ENCODE peak calls at places on chromosome 11, in nine cellular contexts. F is lower lobe of right lung, D is fibroblast of mammary gland, A is mammary epithelial cell, S is GM23248, L is esophagus squamous epithelium, R is foreskin fibroblast, C is astrocyte of the spinal cord, I is body of pancreas. G is an unnamed sample.

GRCh38 chr11:117145393-117145761 is 1.3 kb downstream of the PAFAH1B2 start:
- DNase-seq in F (no peak), D (peak), A (peak), S (peak), L (no peak), R (peak), C (peak), I (no peak), G (peak)

GRCh38 chr11:12842933-12843636 is 166.0 kb upstream of the RASSF10 start:
- DNase-seq in F (no peak), D (peak), A (peak), S (peak), L (no peak), R (no peak), C (peak), I (no peak), G (peak)

GRCh38 chr11:7910389-7910788 is 20.7 kb downstream of the OR10A6 start:
- DNase-seq in F (no peak), D (no peak), A (no peak), S (no peak), L (no peak), R (no peak), C (no peak), I (no peak), G (peak)

GRCh38 chr11:104256525-104256924 is 92.6 kb upstream of the PDGFD start:
- DNase-seq in F (no peak), D (peak), A (no peak), S (peak), L (no peak), R (no peak), C (peak), I (no peak), G (peak)

GRCh38 chr11:67468509-67468834 is 579 bp downstream of the TMEM134 start:
- DNase-seq in F (no peak), D (no peak), A (no peak), S (no peak), L (no peak), R (no peak), C (peak), I (no peak), G (no peak)

GRCh38 chr11:8271106-8271886 is 7.6 kb upstream of the LMO1 start:
- DNase-seq in F (peak), D (no peak), A (no peak), S (no peak), L (no peak), R (no peak), C (no peak), I (peak), G (no peak)

GRCh38 chr11:55956521-55956920 is 13.2 kb downstream of the OR10AG1 start:
- DNase-seq in F (no peak), D (no peak), A (no peak), S (no peak), L (no peak), R (no peak), C (no peak), I (no peak), G (no peak)

GRCh38 chr11:100438366-100438765 is 248.7 kb upstream of the ARHGAP42 start:
- DNase-seq in F (no peak), D (no peak), A (no peak), S (no peak), L (no peak), R (no peak), C (no peak), I (no peak), G (no peak)

GRCh38 chr11:93444671-93445073 is 98.5 kb downstream of the SMCO4 start:
- DNase-seq in F (no peak), D (peak), A (peak), S (peak), L (no peak), R (no peak), C (peak), I (no peak), G (peak)

GRCh38 chr11:2991477-2992233 is 474 bp downstream of the NAP1L4 start:
- DNase-seq in F (no peak), D (peak), A (peak), S (peak), L (no peak), R (peak), C (peak), I (no peak), G (peak)

GRCh38 chr11:96307748-96308133 is 35.3 kb downstream of the MAML2 start:
- DNase-seq in F (no peak), D (peak), A (peak), S (peak), L (no peak), R (peak), C (peak), I (no peak), G (peak)

GRCh38 chr11:128482512-128483191 is 104.7 kb downstream of the ETS1 start:
- DNase-seq in F (no peak), D (peak), A (no peak), S (peak), L (no peak), R (no peak), C (peak), I (no peak), G (no peak)

GRCh38 chr11:88204353-88204752 is 29.1 kb upstream of the RAB38 start:
- DNase-seq in F (no peak), D (no peak), A (no peak), S (no peak), L (no peak), R (no peak), C (no peak), I (no peak), G (no peak)

GRCh38 chr11:23688835-23689234 is 808.0 kb upstream of the LUZP2 start:
- DNase-seq in F (no peak), D (peak), A (no peak), S (peak), L (no peak), R (peak), C (peak), I (no peak), G (no peak)

GRCh38 chr11:74085542-74085892 is 76.6 kb upstream of the UCP3 start:
- DNase-seq in F (no peak), D (no peak), A (no peak), S (peak), L (no peak), R (no peak), C (no peak), I (no peak), G (peak)

GRCh38 chr11:96278039-96278897 is 64.7 kb downstream of the MAML2 start:
- DNase-seq in F (no peak), D (peak), A (peak), S (peak), L (no peak), R (no peak), C (peak), I (no peak), G (peak)

GRCh38 chr11:30143098-30143705 is 87.6 kb upstream of the FSHB start:
- DNase-seq in F (no peak), D (peak), A (peak), S (peak), L (no peak), R (no peak), C (peak), I (no peak), G (peak)

GRCh38 chr11:9797300-9797699 is 133.4 kb downstream of the SWAP70 start:
- DNase-seq in F (no peak), D (no peak), A (no peak), S (peak), L (no peak), R (no peak), C (no peak), I (no peak), G (no peak)

GRCh38 chr11:133825666-133826065 is 19.6 kb downstream of the SPATA19 start:
- DNase-seq in F (no peak), D (no peak), A (no peak), S (no peak), L (no peak), R (no peak), C (no peak), I (no peak), G (no peak)

GRCh38 chr11:47864910-47865309 is 16.8 kb upstream of the NUP160 start:
- DNase-seq in F (no peak), D (peak), A (no peak), S (peak), L (no peak), R (no peak), C (no peak), I (no peak), G (no peak)

GRCh38 chr11:81655351-81655750 is 1078.3 kb downstream of the FAM181B start:
- DNase-seq in F (no peak), D (no peak), A (no peak), S (no peak), L (no peak), R (no peak), C (peak), I (no peak), G (no peak)

GRCh38 chr11:3857628-3858027 is 2.2 kb downstream of the STIM1 start:
- DNase-seq in F (no peak), D (no peak), A (no peak), S (no peak), L (no peak), R (no peak), C (no peak), I (no peak), G (no peak)

GRCh38 chr11:30113326-30113873 is 96.6 kb upstream of the KCNA4 start:
- DNase-seq in F (no peak), D (no peak), A (no peak), S (no peak), L (no peak), R (no peak), C (no peak), I (no peak), G (peak)

GRCh38 chr11:77193167-77193566 is 65.1 kb downstream of the MYO7A start:
- DNase-seq in F (no peak), D (no peak), A (no peak), S (no peak), L (no peak), R (no peak), C (no peak), I (no peak), G (no peak)

GRCh38 chr11:11135820-11136476 is 217.1 kb downstream of the CSNK2A3 start:
- DNase-seq in F (no peak), D (no peak), A (peak), S (no peak), L (no peak), R (no peak), C (no peak), I (no peak), G (peak)

GRCh38 chr11:72377596-72377995 is 56.7 kb downstream of the CLPB start:
- DNase-seq in F (no peak), D (no peak), A (no peak), S (no peak), L (no peak), R (no peak), C (no peak), I (no peak), G (no peak)

GRCh38 chr11:107337917-107338316 is 119.7 kb downstream of the CWF19L2 start:
- DNase-seq in F (no peak), D (no peak), A (no peak), S (no peak), L (no peak), R (no peak), C (no peak), I (no peak), G (no peak)

GRCh38 chr11:4511846-4512245 is 29.4 kb downstream of the OR52K1 start:
- DNase-seq in F (no peak), D (no peak), A (no peak), S (no peak), L (no peak), R (no peak), C (no peak), I (no peak), G (no peak)

GRCh38 chr11:104700609-104701008 is 197.7 kb downstream of the CASP12 start:
- DNase-seq in F (no peak), D (peak), A (peak), S (peak), L (no peak), R (peak), C (peak), I (no peak), G (peak)

GRCh38 chr11:24617856-24618255 is 121.0 kb downstream of the LUZP2 start:
- DNase-seq in F (no peak), D (no peak), A (no peak), S (no peak), L (no peak), R (no peak), C (no peak), I (no peak), G (peak)

GRCh38 chr11:72704028-72704782 is 30.0 kb upstream of the PDE2A start:
- DNase-seq in F (no peak), D (peak), A (no peak), S (peak), L (no peak), R (no peak), C (no peak), I (no peak), G (no peak)

GRCh38 chr11:67024410-67024809 is 1.5 kb downstream of the SYT12 start:
- DNase-seq in F (no peak), D (no peak), A (peak), S (no peak), L (no peak), R (no peak), C (no peak), I (no peak), G (no peak)

GRCh38 chr11:120563698-120564572 is 52.4 kb downstream of the GRIK4 start:
- DNase-seq in F (no peak), D (no peak), A (no peak), S (no peak), L (no peak), R (no peak), C (peak), I (peak), G (no peak)

GRCh38 chr11:70760416-70761020 is 362.2 kb downstream of the CTTN start:
- DNase-seq in F (no peak), D (no peak), A (no peak), S (no peak), L (no peak), R (no peak), C (no peak), I (no peak), G (peak)

GRCh38 chr11:96341237-96342130 is 1.5 kb downstream of the MAML2 start:
- DNase-seq in F (peak), D (peak), A (peak), S (peak), L (no peak), R (no peak), C (peak), I (peak), G (peak)

GRCh38 chr11:122095950-122096942 is 19.8 kb downstream of the BLID start:
- DNase-seq in F (no peak), D (peak), A (peak), S (peak), L (no peak), R (no peak), C (peak), I (no peak), G (no peak)

GRCh38 chr11:67265633-67266423 is 445 bp upstream of the GRK2 start:
- DNase-seq in F (peak), D (peak), A (peak), S (peak), L (no peak), R (peak), C (no peak), I (peak), G (peak)

GRCh38 chr11:44518968-44519550 is 46.4 kb upstream of the CD82 start:
- DNase-seq in F (no peak), D (no peak), A (no peak), S (no peak), L (no peak), R (no peak), C (no peak), I (no peak), G (no peak)

GRCh38 chr11:68164437-68164836 is 43.2 kb upstream of the CHKA start:
- DNase-seq in F (no peak), D (peak), A (peak), S (peak), L (no peak), R (peak), C (peak), I (no peak), G (peak)

GRCh38 chr11:6531267-6531752 is 34.2 kb downstream of the DNHD1 start:
- DNase-seq in F (no peak), D (peak), A (peak), S (peak), L (no peak), R (peak), C (peak), I (no peak), G (peak)

GRCh38 chr11:6523253-6523652 is 26.2 kb downstream of the DNHD1 start:
- DNase-seq in F (no peak), D (peak), A (peak), S (peak), L (no peak), R (peak), C (peak), I (no peak), G (peak)

GRCh38 chr11:6530848-6531247 is 33.8 kb downstream of the DNHD1 start:
- DNase-seq in F (no peak), D (no peak), A (no peak), S (peak), L (no peak), R (no peak), C (no peak), I (no peak), G (peak)

GRCh38 chr11:6526411-6527135 is 29.5 kb downstream of the DNHD1 start:
- DNase-seq in F (no peak), D (peak), A (no peak), S (peak), L (no peak), R (peak), C (no peak), I (no peak), G (no peak)
- H3K4me3 ChIP-seq in F (no peak), D (no peak), A (no peak), S (no peak), L (no peak), R (no peak), C (no peak), I (no peak), G (no peak)

GRCh38 chr11:78315724-78316123 is 101.9 kb downstream of the GAB2 start:
- DNase-seq in F (no peak), D (no peak), A (no peak), S (no peak), L (no peak), R (no peak), C (no peak), I (no peak), G (no peak)
- H3K4me3 ChIP-seq in F (no peak), D (no peak), A (no peak), S (no peak), L (no peak), R (no peak), C (no peak), I (no peak), G (no peak)

GRCh38 chr11:76076749-76077148 is 129.6 kb downstream of the WNT11 start:
- DNase-seq in F (no peak), D (no peak), A (no peak), S (no peak), L (no peak), R (no peak), C (no peak), I (no peak), G (no peak)

GRCh38 chr11:76075699-76076098 is 130.6 kb downstream of the WNT11 start:
- DNase-seq in F (no peak), D (no peak), A (no peak), S (no peak), L (no peak), R (no peak), C (no peak), I (no peak), G (no peak)

GRCh38 chr11:76077575-76078150 is 128.6 kb downstream of the WNT11 start:
- DNase-seq in F (no peak), D (no peak), A (no peak), S (no peak), L (no peak), R (no peak), C (peak), I (no peak), G (no peak)

GRCh38 chr11:76073716-76074115 is 132.6 kb downstream of the WNT11 start:
- DNase-seq in F (no peak), D (peak), A (no peak), S (peak), L (no peak), R (peak), C (peak), I (no peak), G (no peak)

DNA sequence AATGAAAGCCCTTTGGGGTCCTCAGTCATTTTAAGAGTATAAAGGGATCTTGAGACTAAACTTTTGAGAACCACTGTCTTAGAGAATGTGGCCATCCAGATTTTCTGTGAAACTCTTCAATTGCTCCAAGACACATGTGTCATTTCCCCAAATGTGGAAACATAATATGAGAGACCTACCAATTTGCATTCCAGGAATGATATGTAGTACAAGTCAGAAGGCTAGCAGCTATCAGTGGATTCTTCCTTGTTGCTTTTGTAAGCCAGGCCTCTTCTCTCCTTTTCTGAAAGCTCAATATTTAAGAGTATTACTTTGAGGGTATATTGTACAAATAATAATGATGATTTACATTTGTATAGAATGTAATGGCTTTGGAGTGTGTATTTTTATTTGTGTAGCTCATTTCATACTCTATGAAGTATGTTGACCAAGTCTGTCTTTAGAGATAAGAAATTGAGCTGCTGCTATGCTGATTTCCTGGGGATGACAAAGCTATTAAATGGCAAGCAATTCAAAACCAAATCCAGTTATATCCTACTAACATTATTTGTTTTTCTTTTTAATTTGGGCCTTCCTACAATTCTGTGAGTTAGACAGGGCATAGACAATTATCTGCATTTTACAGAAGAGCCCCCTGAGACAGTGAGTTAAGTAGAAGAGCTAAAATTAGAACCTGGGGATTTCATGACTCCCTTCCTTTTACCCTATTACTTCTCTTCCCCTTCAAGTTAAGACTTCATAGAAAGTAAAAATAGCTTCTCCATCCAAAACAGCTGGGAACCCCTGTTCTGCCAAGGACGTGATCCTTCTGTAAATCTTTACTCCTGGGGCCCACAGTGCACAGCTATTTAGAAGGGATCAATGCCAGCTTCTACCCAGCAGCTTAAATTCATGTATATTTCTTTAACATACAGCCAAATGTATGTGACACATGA is 131.9 kb downstream of the WNT11 start:
- DNase-seq in F (no peak), D (peak), A (no peak), S (peak), L (no peak), R (no peak), C (peak), I (no peak), G (peak)
- H3K4me3 ChIP-seq in F (no peak), D (no peak), A (no peak), S (peak), L (no peak), R (no peak), C (no peak), I (no peak), G (no peak)

GRCh38 chr11:83063073-83063754 is 8.5 kb downstream of the RAB30 start:
- DNase-seq in F (no peak), D (peak), A (no peak), S (peak), L (no peak), R (no peak), C (peak), I (no peak), G (peak)
- H3K4me3 ChIP-seq in F (peak), D (no peak), A (no peak), S (peak), L (no peak), R (no peak), C (no peak), I (no peak), G (no peak)

DNA sequence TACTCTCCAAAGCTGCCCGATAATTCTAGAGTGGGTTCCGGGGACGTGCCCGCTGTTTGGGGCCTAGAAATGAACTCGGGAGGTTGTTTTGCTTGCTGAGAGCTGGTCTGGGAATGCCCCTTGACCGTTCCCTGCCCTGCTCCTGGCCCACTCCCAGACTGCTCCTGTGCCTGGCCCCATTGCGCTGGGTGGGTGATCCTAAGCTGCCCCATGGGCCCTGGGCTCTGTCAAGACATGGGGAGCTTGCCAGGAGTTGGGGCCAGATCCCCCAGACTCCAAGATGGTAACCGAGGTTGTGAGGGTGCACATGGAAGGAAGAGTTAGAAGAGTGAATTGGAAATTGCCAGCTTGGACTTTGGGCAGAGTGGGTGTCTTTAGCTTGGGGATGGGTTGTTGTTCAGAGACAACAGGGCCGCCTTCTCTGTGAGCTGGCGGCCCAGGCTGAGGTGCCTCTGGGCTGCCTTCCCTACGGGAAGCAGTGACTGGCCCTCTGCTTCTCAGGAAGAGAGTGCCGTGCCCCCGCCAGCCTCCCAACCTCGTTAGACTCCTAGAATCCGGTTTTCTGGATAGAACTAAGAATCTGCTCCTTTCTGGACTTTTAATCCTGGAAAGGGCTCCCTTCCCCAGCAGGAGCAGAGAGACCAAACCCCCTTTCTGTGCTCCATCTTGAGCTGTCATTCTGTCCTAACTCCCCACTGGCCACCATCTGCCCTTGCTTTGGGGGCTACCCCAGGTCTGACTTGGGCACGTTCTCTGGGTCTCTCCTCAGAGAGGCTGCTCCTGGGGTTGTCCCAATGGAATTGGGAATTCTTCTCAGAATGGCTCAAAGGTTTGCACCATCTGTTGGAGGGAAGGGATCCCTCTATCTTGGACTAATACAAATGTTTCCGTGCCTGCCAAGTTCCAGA is 1.8 kb downstream of the ST3GAL4 start:
- DNase-seq in F (no peak), D (no peak), A (no peak), S (peak), L (no peak), R (no peak), C (no peak), I (no peak), G (no peak)
- H3K4me3 ChIP-seq in F (peak), D (peak), A (peak), S (peak), L (no peak), R (peak), C (peak), I (no peak), G (no peak)